ENCODE peak calls at places on chromosomes 6 and 20, in five cellular contexts. I is uterus, M is cardiac fibroblast, W is neural progenitor cell, K is cardiac muscle cell. E is an unnamed sample.
A peak's percentile ranks its signal among the peaks of the same experiment; 100 is the strongest.

GRCh38 chr20:17533396-17533795 is 2.2 kb upstream of the BFSP1 start:
- DNase-seq in I (no peak), M (peak; percentile 68), W (peak; percentile 71), K (peak; percentile 69), E (no peak)

GRCh38 chr6:149766156-149766768 is 16.7 kb downstream of the PCMT1 start:
- DNase-seq in I (no peak), M (peak; percentile 95), W (no peak), K (peak; percentile 91), E (no peak)

GRCh38 chr6:31794866-31795615 is 511 bp downstream of the VARS1 start:
- DNase-seq in I (no peak), M (peak; percentile 7), W (no peak), K (peak; percentile 5), E (no peak)

GRCh38 chr20:32479697-32480140 is 105.4 kb downstream of the NOL4L start:
- DNase-seq in I (no peak), M (no peak), W (no peak), K (no peak), E (no peak)

GRCh38 chr6:73182021-73182607 is 43.2 kb downstream of the KHDC1L start:
- DNase-seq in I (no peak), M (no peak), W (no peak), K (no peak), E (no peak)

GRCh38 chr20:19770375-19770774 is 12.3 kb downstream of the RIN2 start:
- DNase-seq in I (no peak), M (no peak), W (no peak), K (no peak), E (no peak)

GRCh38 chr6:83053678-83054077 is 12.0 kb downstream of the UBE3D start:
- DNase-seq in I (no peak), M (no peak), W (no peak), K (no peak), E (no peak)

GRCh38 chr6:115444079-115444478 is 616.6 kb downstream of the FRK start:
- DNase-seq in I (no peak), M (no peak), W (no peak), K (no peak), E (no peak)

GRCh38 chr6:80605165-80605989 is 498.9 kb downstream of the BCKDHB start:
- DNase-seq in I (no peak), M (peak; percentile 51), W (peak; percentile 55), K (peak; percentile 56), E (peak; percentile 39)

GRCh38 chr20:26208296-26209091 is 511.8 kb upstream of the ZNF337 start:
- DNase-seq in I (no peak), M (no peak), W (peak; percentile 81), K (peak; percentile 12), E (no peak)

GRCh38 chr6:33410711-33411631 is at the start of gene PHF1:
- DNase-seq in I (no peak), M (peak; percentile 91), W (no peak), K (peak; percentile 91), E (no peak)

GRCh38 chr6:16244446-16244845 is 6.1 kb downstream of the GMPR start:
- DNase-seq in I (no peak), M (peak; percentile 43), W (no peak), K (peak; percentile 32), E (no peak)
- TF ChIP-seq CTCF in I (no peak), M (no peak), W (no peak), K (no peak), E (no peak)

DNA sequence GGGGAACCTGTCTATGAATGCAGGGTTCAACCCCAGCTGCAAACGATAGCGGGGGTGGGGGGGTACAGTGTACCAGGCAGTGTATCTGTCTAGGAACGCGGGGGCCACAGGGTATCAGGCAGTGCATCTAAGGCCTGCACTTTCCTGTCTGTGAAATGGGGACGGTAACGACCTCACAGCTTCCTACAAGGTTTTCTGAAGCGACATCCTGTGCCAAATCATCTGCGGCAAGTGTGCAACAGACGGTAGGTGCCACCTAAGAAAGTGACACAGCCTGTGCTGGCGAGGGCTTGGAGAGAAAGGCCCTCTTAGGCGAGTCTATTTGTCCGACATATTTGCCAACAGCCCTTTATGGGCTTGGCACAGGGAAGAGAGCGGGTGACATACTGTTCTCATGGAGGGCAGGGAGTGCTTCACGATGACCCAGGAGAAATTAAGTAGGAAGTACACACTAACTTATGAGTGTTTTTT is 3.8 kb downstream of the DIDO1 start:
- DNase-seq in I (no peak), M (no peak), W (no peak), K (no peak), E (no peak)
- TF ChIP-seq CTCF in I (no peak), M (no peak), W (no peak), K (no peak), E (no peak)

DNA sequence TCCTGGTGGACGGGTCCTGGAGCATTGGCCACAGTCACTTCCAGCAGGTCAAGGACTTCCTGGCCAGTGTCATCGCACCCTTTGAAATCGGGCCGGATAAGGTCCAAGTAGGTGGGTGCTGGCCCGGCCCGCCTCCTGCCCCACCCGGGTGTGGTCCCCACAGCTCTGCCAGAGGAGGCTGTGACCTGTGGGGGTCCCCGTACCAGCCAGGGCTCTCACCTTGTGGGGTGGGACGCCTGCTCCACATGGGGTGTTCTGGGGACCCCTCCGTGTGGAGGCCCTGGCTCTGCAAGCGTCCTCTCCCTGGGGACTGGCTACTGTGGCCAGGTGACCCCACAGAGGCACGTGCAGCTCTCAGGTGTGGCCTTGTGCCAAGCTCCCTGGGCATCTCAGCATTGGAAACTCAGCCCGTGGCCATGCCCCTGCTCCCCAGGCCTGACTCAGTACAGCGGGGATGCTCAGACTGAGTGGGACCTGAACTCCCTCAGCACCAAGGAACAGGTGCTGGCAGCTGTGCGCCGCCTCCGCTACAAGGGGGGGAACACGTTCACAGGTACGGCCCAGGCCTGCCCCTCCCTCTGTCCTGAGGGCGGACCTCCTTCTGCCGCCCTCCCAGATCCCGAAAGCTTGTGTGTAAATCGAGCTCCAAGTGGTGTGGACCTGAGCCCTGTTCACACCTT is 14.7 kb downstream of the COL20A1 start:
- DNase-seq in I (no peak), M (no peak), W (no peak), K (no peak), E (no peak)
- TF ChIP-seq CTCF in I (no peak), M (no peak), W (no peak), K (no peak), E (no peak)

GRCh38 chr6:85662251-85662650 is 19.6 kb upstream of the SYNCRIP start:
- DNase-seq in I (no peak), M (no peak), W (no peak), K (no peak), E (no peak)

GRCh38 chr6:85660181-85660611 is 17.5 kb upstream of the SYNCRIP start:
- DNase-seq in I (no peak), M (peak; percentile 82), W (no peak), K (peak; percentile 86), E (peak; percentile 86)
- TF ChIP-seq CTCF in I (no peak), M (peak; percentile 11), W (no peak), K (no peak), E (no peak)

GRCh38 chr6:154154389-154154967 is 115.4 kb downstream of the OPRM1 start:
- DNase-seq in I (peak; percentile 70), M (peak; percentile 85), W (peak; percentile 77), K (peak; percentile 85), E (peak; percentile 58)

GRCh38 chr6:154157082-154157481 is 118.0 kb downstream of the OPRM1 start:
- DNase-seq in I (no peak), M (no peak), W (no peak), K (no peak), E (no peak)

GRCh38 chr6:154159126-154159525 is 120.1 kb downstream of the OPRM1 start:
- DNase-seq in I (no peak), M (no peak), W (no peak), K (no peak), E (no peak)

GRCh38 chr6:154157706-154158105 is 118.7 kb downstream of the OPRM1 start:
- DNase-seq in I (no peak), M (no peak), W (no peak), K (no peak), E (no peak)

DNA sequence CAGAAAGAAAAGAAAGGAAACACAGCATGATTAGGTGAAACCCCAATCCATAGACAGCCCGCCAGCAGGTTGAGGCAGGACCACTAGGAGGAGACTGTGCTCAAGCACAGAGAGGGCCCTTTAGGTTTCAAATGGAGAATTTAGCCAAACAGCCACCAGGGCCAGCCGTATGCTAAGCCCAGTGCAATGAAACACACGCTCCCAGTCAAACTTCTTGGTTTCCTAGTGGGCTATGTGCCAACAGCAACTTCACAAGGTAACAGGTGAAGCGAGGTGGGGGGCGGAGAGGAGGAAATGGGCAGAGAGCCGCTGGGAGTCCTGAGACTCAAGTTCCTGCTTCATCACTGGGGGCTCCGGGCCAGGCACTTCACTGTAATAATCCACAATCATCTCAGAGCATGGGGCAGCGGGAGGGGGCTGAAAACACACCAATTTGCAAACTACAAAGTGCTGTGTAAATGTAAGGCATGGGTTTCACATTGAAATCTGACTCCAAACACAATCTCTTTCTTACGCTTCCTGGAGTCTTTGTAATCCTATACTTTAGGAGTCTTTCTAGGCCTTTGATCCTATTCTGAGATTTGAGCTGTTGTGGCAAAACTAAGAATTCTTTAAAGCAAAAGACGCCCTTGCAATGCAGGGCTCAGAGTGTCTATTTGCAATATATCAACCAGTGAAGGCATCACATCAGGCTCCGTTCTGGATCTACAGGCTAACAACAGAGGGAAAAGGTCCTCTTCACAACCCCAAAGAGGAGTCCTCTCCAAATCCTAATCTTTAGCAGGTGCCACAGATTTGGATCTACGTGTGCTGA is 117.3 kb downstream of the OPRM1 start:
- DNase-seq in I (peak; percentile 15), M (peak; percentile 49), W (peak; percentile 58), K (peak; percentile 57), E (no peak)
- TF ChIP-seq CTCF in I (no peak), M (peak; percentile 68), W (peak; percentile 68), K (peak; percentile 81), E (peak; percentile 70)

DNA sequence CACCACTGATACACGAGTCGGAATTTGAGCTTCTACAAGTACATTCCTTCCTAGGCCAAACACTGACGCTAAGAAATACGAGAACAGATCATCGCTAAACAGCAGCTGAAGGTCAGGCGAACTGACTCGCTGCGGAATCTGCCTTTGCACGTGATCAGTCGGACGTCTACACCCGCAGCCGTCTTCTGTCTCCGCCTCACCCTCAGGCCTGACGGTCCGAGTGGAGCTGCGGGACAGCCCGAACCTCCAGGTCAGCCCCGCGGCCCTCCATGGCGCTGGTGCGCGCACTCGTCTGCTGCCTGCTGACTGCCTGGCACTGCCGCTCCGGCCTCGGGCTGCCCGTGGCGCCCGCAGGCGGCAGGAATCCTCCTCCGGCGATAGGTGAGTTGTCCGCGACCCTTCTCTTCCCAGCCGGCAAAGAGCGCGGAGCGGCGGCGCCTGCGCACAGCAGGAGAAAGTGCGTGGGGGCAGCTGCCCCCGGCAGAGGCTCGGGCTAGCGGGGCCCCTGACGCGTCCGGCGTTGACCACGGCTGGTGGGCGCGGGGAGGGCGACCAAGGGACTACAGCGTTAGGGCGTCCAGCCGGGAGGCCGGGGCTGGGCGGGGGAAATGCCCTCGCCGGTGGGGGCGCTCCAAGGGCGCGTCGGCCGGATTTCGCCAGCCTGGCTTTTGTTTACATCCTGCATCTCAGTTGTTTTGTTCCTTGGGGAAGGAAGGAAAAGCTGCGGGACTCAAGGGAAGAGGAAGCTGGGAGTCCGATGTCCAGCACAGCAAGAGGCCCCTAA is at the start of gene SMPDL3A:
- DNase-seq in I (peak; percentile 78), M (peak; percentile 89), W (peak; percentile 88), K (peak; percentile 86), E (peak; percentile 71)
- TF ChIP-seq CTCF in I (peak; percentile 38), M (peak; percentile 30), W (peak; percentile 61), K (peak; percentile 54), E (peak; percentile 22)

GRCh38 chr20:50464725-50465650 is 45.2 kb upstream of the PTPN1 start:
- DNase-seq in I (no peak), M (no peak), W (no peak), K (no peak), E (no peak)
- TF ChIP-seq CTCF in I (no peak), M (no peak), W (no peak), K (no peak), E (no peak)

E was measured in HFF-Myc.